ENCODE peak calls at places on chromosomes 11 and 22, in seven cellular contexts. R is putamen; F is brain microvascular endothelial cell; H is NCI-H460; L is foreskin keratinocyte; M is activated T-cell treated with anti-CD3 and anti-CD28 coated beads, Interleukin-2, amount 50 U/mL, for 1 hour; W is T-helper 1 cell. K is an unnamed sample.

GRCh38 chr11:77136074-77136473 is 8.0 kb downstream of the MYO7A start:
- DNase-seq in W (no peak), L (peak; percentile 48), R (no peak), M (no peak), H (no peak), F (peak; percentile 40), K (no peak)

GRCh38 chr11:128428876-128429416 is 158.4 kb downstream of the ETS1 start:
- DNase-seq in F (no peak), H (no peak), W (no peak), M (no peak), L (no peak), R (no peak), K (no peak)

GRCh38 chr22:49580024-49580423 is 247.6 kb downstream of the BRD1 start:
- DNase-seq in F (no peak), H (no peak), L (no peak), R (no peak), M (no peak), W (no peak), K (no peak)

GRCh38 chr22:17786435-17787158 is 12.3 kb upstream of the BID start:
- DNase-seq in H (no peak), W (no peak), F (no peak), L (no peak), R (no peak), M (no peak), K (peak; percentile 70)

GRCh38 chr11:1727861-1728260 is 22.5 kb downstream of the IFITM10 start:
- DNase-seq in L (no peak), F (no peak), M (no peak), H (no peak), R (no peak), W (no peak), K (no peak)

GRCh38 chr11:33445761-33446161 is 188.6 kb downstream of the HIPK3 start:
- DNase-seq in R (no peak), F (peak; percentile 31), H (no peak), L (peak; percentile 42), W (no peak), M (no peak), K (no peak)

GRCh38 chr11:83835423-83835822 is 549.3 kb upstream of the CCDC90B start:
- DNase-seq in M (no peak), F (no peak), R (no peak), L (no peak), W (no peak), H (no peak), K (no peak)

GRCh38 chr11:36055356-36055755 is 111.5 kb downstream of the LDLRAD3 start:
- DNase-seq in W (no peak), L (no peak), H (no peak), F (no peak), R (no peak), M (no peak), K (no peak)

GRCh38 chr11:123407124-123407995 is 22.7 kb upstream of the GRAMD1B start:
- DNase-seq in H (peak; percentile 78), L (peak; percentile 55), M (peak; percentile 52), R (no peak), W (peak; percentile 55), F (peak; percentile 69), K (peak; percentile 92)

GRCh38 chr11:29351301-29351873 is 665.4 kb downstream of the KCNA4 start:
- DNase-seq in F (no peak), W (no peak), H (no peak), M (no peak), L (no peak), R (no peak), K (no peak)

GRCh38 chr11:121467965-121468364 is 15.2 kb upstream of the SORL1-AS1 start:
- DNase-seq in H (no peak), W (peak; percentile 69), R (no peak), L (no peak), M (peak; percentile 77), F (no peak), K (no peak)

GRCh38 chr11:7089328-7090251 is 792 bp downstream of the RBMXL2 start:
- DNase-seq in M (no peak), R (no peak), L (no peak), H (no peak), F (no peak), W (no peak), K (no peak)

GRCh38 chr22:24417901-24418641 is 9.3 kb upstream of the ADORA2A start:
- DNase-seq in F (no peak), H (no peak), W (no peak), R (no peak), M (no peak), L (peak; percentile 38), K (no peak)

K was measured in endodermal cell.